ENCODE peak calls at places on chromosomes 4 and X, in eight cellular contexts. N, D, F, C, Q, L, Z and A are unnamed samples.
A peak's percentile ranks its signal among the peaks of the same experiment; 100 is the strongest.

GRCh38 chr4:184280591-184281071 is 63.0 kb upstream of the ENPP6 start:
- DNase-seq in N (no peak), D (no peak), F (no peak), C (no peak), Q (no peak), L (no peak), Z (no peak), A (no peak)

GRCh38 chrX:53003111-53003510 is 44.8 kb upstream of the FAM156A start:
- DNase-seq in N (no peak), D (no peak), F (no peak), C (no peak), Q (no peak), L (no peak), Z (no peak), A (no peak)

GRCh38 chr4:109560687-109561452 is 824 bp downstream of the MCUB start:
- DNase-seq in N (no peak), D (no peak), F (peak; percentile 81), C (peak; percentile 83), Q (peak; percentile 30), L (peak; percentile 41), Z (peak; percentile 62), A (peak; percentile 24)

GRCh38 chr4:178672512-178672911 is 1230.3 kb upstream of the AGA start:
- DNase-seq in N (no peak), D (no peak), F (no peak), C (no peak), Q (no peak), L (no peak), Z (no peak), A (no peak)

GRCh38 chr4:146330392-146330791 is 116.1 kb downstream of the REELD1 start:
- DNase-seq in N (no peak), D (no peak), F (peak; percentile 59), C (no peak), Q (no peak), L (no peak), Z (no peak), A (no peak)

GRCh38 chrX:131783555-131784338 is 239.4 kb upstream of the STK26 start:
- DNase-seq in N (no peak), D (no peak), F (peak; percentile 89), C (no peak), Q (no peak), L (peak; percentile 78), Z (peak; percentile 58), A (no peak)

GRCh38 chr4:148214529-148215166 is 227.6 kb downstream of the NR3C2 start:
- DNase-seq in N (no peak), D (no peak), F (peak; percentile 5), C (no peak), Q (peak; percentile 51), L (peak; percentile 25), Z (peak; percentile 65), A (peak; percentile 35)

GRCh38 chrX:40920351-40920750 is 164.9 kb upstream of the USP9X start:
- DNase-seq in N (no peak), D (no peak), F (no peak), C (no peak), Q (no peak), L (no peak), Z (no peak), A (no peak)

GRCh38 chr4:130591091-130591490 is 1495.1 kb downstream of the C4orf33 start:
- DNase-seq in N (no peak), D (no peak), F (no peak), C (no peak), Q (no peak), L (no peak), Z (no peak), A (no peak)

GRCh38 chr4:70994387-70995099 is 1.1 kb downstream of the DCK start:
- DNase-seq in N (no peak), D (no peak), F (no peak), C (no peak), Q (no peak), L (no peak), Z (no peak), A (no peak)

GRCh38 chr4:101843054-101843453 is 52.5 kb downstream of the BANK1 start:
- DNase-seq in N (no peak), D (no peak), F (no peak), C (no peak), Q (no peak), L (no peak), Z (no peak), A (no peak)

GRCh38 chr4:73446336-73446938 is 10.4 kb downstream of the AFP start:
- DNase-seq in N (no peak), D (no peak), F (peak; percentile 63), C (no peak), Q (no peak), L (no peak), Z (no peak), A (peak; percentile 69)

GRCh38 chr4:83605744-83606172 is 69.8 kb downstream of the GPAT3 start:
- DNase-seq in N (no peak), D (no peak), F (no peak), C (no peak), Q (no peak), L (no peak), Z (no peak), A (no peak)

GRCh38 chrX:24682739-24683432 is 10.8 kb upstream of the POLA1 start:
- DNase-seq in N (no peak), D (no peak), F (no peak), C (no peak), Q (no peak), L (no peak), Z (no peak), A (no peak)

GRCh38 chrX:119411959-119412358 is 12.8 kb downstream of the SLC25A43 start:
- DNase-seq in N (no peak), D (peak; percentile 62), F (no peak), C (no peak), Q (no peak), L (no peak), Z (no peak), A (no peak)

GRCh38 chrX:129360175-129360574 is 163.1 kb downstream of the SMARCA1 start:
- DNase-seq in N (no peak), D (no peak), F (peak; percentile 40), C (no peak), Q (no peak), L (no peak), Z (no peak), A (peak; percentile 64)

GRCh38 chr4:87896020-87896621 is 63.4 kb downstream of the MEPE start:
- DNase-seq in N (peak; percentile 53), D (no peak), F (peak; percentile 3), C (no peak), Q (no peak), L (no peak), Z (peak; percentile 47), A (no peak)

GRCh38 chr4:124278477-124278876 is 434.1 kb downstream of the ANKRD50 start:
- DNase-seq in N (no peak), D (no peak), F (peak; percentile 38), C (no peak), Q (no peak), L (no peak), Z (no peak), A (no peak)

GRCh38 chrX:153361781-153362397 is 27.9 kb downstream of the ZNF275 start:
- DNase-seq in N (no peak), D (no peak), F (no peak), C (no peak), Q (no peak), L (no peak), Z (no peak), A (no peak)

GRCh38 chr4:3836802-3837601 is 70.8 kb downstream of the ADRA2C start:
- DNase-seq in N (peak; percentile 14), D (no peak), F (no peak), C (no peak), Q (no peak), L (no peak), Z (no peak), A (peak; percentile 55)
- H3K4me1 ChIP-seq in N (no peaks in the 10 kb centered on the region), D (no peaks in the 10 kb centered on the region), F (no peaks in the 10 kb centered on the region), C (no peaks in the 10 kb centered on the region), Q (no peaks in the 10 kb centered on the region), L (no peaks in the 10 kb centered on the region), Z (no peaks in the 10 kb centered on the region), A (peaks cover 12% of the 10 kb centered on the region)

DNA sequence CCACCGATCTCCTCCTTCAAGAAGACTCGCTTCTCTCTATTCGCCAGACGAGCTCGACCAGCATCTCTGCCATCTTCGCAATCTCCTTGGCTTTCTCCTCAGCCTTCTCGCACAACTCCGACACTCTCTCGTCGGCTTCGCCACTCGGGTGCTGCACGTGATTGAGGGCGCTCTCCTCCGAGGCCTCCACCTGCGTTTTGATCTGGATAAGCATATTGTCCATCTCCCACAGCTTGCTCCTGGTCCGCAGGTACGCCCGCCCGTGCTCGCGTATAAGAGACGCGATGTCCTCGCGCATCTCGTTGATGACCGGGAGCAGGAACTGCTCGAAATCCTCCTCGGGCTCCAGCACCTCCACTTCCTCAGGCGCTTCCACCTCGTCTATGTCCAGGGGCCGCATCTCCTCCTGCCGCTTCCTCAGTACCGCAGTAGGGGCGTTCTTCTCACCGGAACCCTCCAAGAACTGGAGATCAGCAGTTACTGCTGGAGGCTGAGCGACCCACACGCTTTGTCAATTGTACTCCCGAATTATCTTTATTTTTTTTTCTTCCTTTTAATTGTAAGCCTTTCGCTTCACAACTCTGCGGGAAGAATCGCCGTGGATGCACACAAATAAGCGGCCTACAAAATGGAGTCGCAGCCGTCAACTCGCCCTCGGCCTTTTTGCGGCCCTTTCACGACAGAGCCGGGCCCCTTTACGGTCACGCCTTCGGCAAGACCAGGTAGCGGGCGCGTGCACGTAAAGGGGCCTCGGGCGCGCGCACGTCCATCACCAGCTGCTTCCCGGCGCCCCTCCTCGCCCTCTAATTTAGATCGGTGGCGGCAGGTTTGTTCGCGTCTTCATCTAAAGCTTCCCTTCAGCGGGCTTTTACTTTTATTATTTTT is at the start of gene MRFAP1L1:
- DNase-seq in N (peak; percentile 98), D (peak; percentile 98), F (peak; percentile 97), C (peak; percentile 98), Q (peak; percentile 98), L (peak; percentile 97), Z (peak; percentile 97), A (peak; percentile 100)
- TF ChIP-seq CTCF in N (no peak), D (peak; percentile 18), F (no peak), C (no peak), Q (peak; percentile 30), L (peak; percentile 26), Z (no peak), A (peak; percentile 30)

GRCh38 chrX:16552546-16552945 is 97.4 kb upstream of the S100G start:
- DNase-seq in N (no peak), D (no peak), F (peak; percentile 56), C (no peak), Q (no peak), L (no peak), Z (no peak), A (no peak)

GRCh38 chrX:16544969-16545368 is 105.0 kb upstream of the S100G start:
- DNase-seq in N (no peak), D (no peak), F (no peak), C (no peak), Q (no peak), L (no peak), Z (no peak), A (no peak)

DNA sequence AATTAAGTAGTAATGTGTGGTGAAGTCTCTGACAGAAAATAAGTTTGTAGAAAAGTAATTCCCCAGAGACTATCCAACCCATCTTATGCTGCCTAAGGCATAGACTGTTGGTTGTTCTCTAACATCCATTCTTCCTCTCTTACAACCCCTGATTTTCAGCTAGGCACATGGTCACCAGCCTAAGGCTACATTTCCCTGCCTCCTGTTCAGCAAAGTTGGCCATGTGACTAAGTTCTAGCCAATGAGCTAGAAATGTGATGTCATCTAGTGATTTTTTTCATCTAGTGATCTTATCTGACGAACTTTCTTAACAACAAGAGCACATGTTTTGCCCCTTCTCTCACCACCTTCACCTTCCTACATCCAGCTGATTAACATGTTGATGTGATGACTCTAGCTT is 102.3 kb upstream of the S100G start:
- DNase-seq in N (no peak), D (no peak), F (no peak), C (no peak), Q (no peak), L (no peak), Z (no peak), A (no peak)
- H3K4me1 ChIP-seq in N (no peaks in the 10 kb centered on the region), D (no peaks in the 10 kb centered on the region), F (no peaks in the 10 kb centered on the region), C (no peaks in the 10 kb centered on the region), Q (no peaks in the 10 kb centered on the region), L (no peaks in the 10 kb centered on the region), Z (no peaks in the 10 kb centered on the region), A (no peaks in the 10 kb centered on the region)

GRCh38 chrX:108020631-108021030 is 24.2 kb upstream of the VSIG1 start:
- DNase-seq in N (no peak), D (no peak), F (peak; percentile 28), C (no peak), Q (no peak), L (no peak), Z (no peak), A (peak; percentile 15)
- TF ChIP-seq CTCF in N (peak; percentile 41), D (peak; percentile 47), F (peak; percentile 58), C (peak; percentile 19), Q (peak; percentile 56), L (peak; percentile 35), Z (peak; percentile 25), A (peak; percentile 51)